ENCODE peak calls at places on chromosomes 11 and 22, in five cellular contexts. D is effector CD8-positive, alpha-beta T cell; W is cardiac muscle cell; G is H54; J is RWPE1. O is an unnamed sample.

GRCh38 chr11:118530180-118530682 is 761 bp upstream of the TMEM25 start:
- DNase-seq in D (no peak), W (no peak), G (no peak), J (peak; percentile 22), O (no peak)

GRCh38 chr11:73854680-73855079 is 22.0 kb downstream of the COA4 start:
- DNase-seq in D (no peak), W (no peak), G (no peak), J (no peak), O (peak; percentile 7)

GRCh38 chr11:43937434-43938411 is 4.7 kb upstream of the C11orf96 start:
- DNase-seq in D (no peak), W (peak; percentile 70), G (peak; percentile 98), J (peak; percentile 87), O (peak; percentile 32)

GRCh38 chr11:76763573-76764348 is 19.4 kb upstream of the TSKU start:
- DNase-seq in D (no peak), W (peak; percentile 95), G (no peak), J (peak; percentile 40), O (peak; percentile 79)

GRCh38 chr22:39949964-39950737 is 10.0 kb upstream of the TMA7B start:
- DNase-seq in D (no peak), W (no peak), G (no peak), J (no peak), O (no peak)

GRCh38 chr11:122756417-122756816 is 81.9 kb upstream of the CRTAM start:
- DNase-seq in D (peak; percentile 16), W (no peak), G (no peak), J (no peak), O (no peak)

GRCh38 chr22:16559056-16559955 is 33.3 kb downstream of the CCT8L2 start:
- DNase-seq in D (no peak), W (no peak), G (no peak), J (no peak), O (no peak)

GRCh38 chr22:41070665-41071331 is 21.6 kb upstream of the EP300 start:
- DNase-seq in D (no peak), W (no peak), G (no peak), J (no peak), O (no peak)

GRCh38 chr11:93370260-93370659 is 39.7 kb downstream of the DEUP1 start:
- DNase-seq in D (no peak), W (no peak), G (no peak), J (peak; percentile 3), O (peak; percentile 38)

GRCh38 chr11:7307836-7308235 is 56.1 kb downstream of the SYT9 start:
- DNase-seq in D (no peak), W (no peak), G (no peak), J (no peak), O (no peak)

GRCh38 chr11:44617671-44618461 is 52.4 kb downstream of the CD82 start:
- DNase-seq in D (no peak), W (no peak), G (no peak), J (no peak), O (no peak)

GRCh38 chr11:111602865-111603632 is 800 bp downstream of the SIK2 start:
- DNase-seq in D (peak; percentile 29), W (peak; percentile 50), G (no peak), J (peak; percentile 26), O (peak; percentile 66)

GRCh38 chr11:117633976-117634755 is 162.8 kb downstream of the DSCAML1 start:
- DNase-seq in D (no peak), W (no peak), G (no peak), J (no peak), O (no peak)

GRCh38 chr11:132539590-132540368 is 992.5 kb downstream of the OPCML start:
- DNase-seq in D (no peak), W (no peak), G (no peak), J (no peak), O (no peak)

GRCh38 chr11:128941573-128942271 is 949 bp downstream of the TP53AIP1 start:
- DNase-seq in D (no peak), W (no peak), G (no peak), J (peak; percentile 55), O (no peak)

GRCh38 chr11:116309446-116309845 is 463.3 kb downstream of the BUD13 start:
- DNase-seq in D (no peak), W (no peak), G (no peak), J (no peak), O (no peak)

GRCh38 chr22:29480512-29481264 is 670 bp downstream of the NEFH start:
- DNase-seq in D (no peak), W (peak; percentile 82), G (no peak), J (no peak), O (no peak)

GRCh38 chr11:117300301-117300700 is 9.2 kb downstream of the BACE1-AS start:
- DNase-seq in D (no peak), W (peak; percentile 63), G (no peak), J (no peak), O (no peak)

O was measured in adipocyte.